ENCODE peak calls at places on chromosomes 1 and 21, in five cellular contexts. Q is CD4-positive, alpha-beta T cell; I is nephron progenitor cell; G is pulmonary artery endothelial cell; E is posterior cingulate gyrus. S is an unnamed sample.

GRCh38 chr1:20530261-20530660 is 22.1 kb upstream of the FAM43B start:
- DNase-seq in Q (no peak), I (no peak), G (peak), E (no peak), S (no peak)

GRCh38 chr1:205961970-205962820 is 18.9 kb upstream of the SLC26A9 start:
- DNase-seq in Q (no peak), I (no peak), G (no peak), E (no peak), S (no peak)

GRCh38 chr21:39849014-39849655 is 18.1 kb upstream of the PCP4 start:
- DNase-seq in Q (no peak), I (no peak), G (no peak), E (no peak), S (no peak)

GRCh38 chr1:93735722-93736121 is 54.1 kb upstream of the BCAR3 start:
- DNase-seq in Q (no peak), I (no peak), G (no peak), E (no peak), S (no peak)

GRCh38 chr1:40712405-40712944 is 21.0 kb downstream of the NFYC start:
- DNase-seq in Q (no peak), I (no peak), G (no peak), E (no peak), S (no peak)

GRCh38 chr1:181440510-181440909 is 42.8 kb upstream of the CACNA1E start:
- DNase-seq in Q (no peak), I (no peak), G (no peak), E (no peak), S (no peak)

GRCh38 chr1:241396747-241397691 is 40.0 kb upstream of the RGS7 start:
- DNase-seq in Q (no peak), I (no peak), G (no peak), E (no peak), S (no peak)

GRCh38 chr1:158998781-158999161 is 10.9 kb upstream of the IFI16 start:
- DNase-seq in Q (no peak), I (peak), G (no peak), E (peak), S (no peak)

GRCh38 chr1:234413485-234413884 is 40.2 kb downstream of the COA6 start:
- DNase-seq in Q (no peak), I (no peak), G (no peak), E (no peak), S (no peak)

GRCh38 chr1:163346326-163346870 is 24.6 kb downstream of the NUF2 start:
- DNase-seq in Q (no peak), I (no peak), G (no peak), E (no peak), S (no peak)

GRCh38 chr1:196259291-196259690 is 348.9 kb downstream of the KCNT2 start:
- DNase-seq in Q (no peak), I (no peak), G (no peak), E (no peak), S (no peak)

GRCh38 chr1:39258146-39258924 is 53.8 kb downstream of the MACF1 start:
- DNase-seq in Q (peak), I (peak), G (no peak), E (peak), S (peak)

GRCh38 chr1:225877570-225877969 is 4.6 kb downstream of the TMEM63A start:
- DNase-seq in Q (no peak), I (peak), G (no peak), E (peak), S (no peak)

GRCh38 chr1:156645058-156645457 is 3.1 kb downstream of the BCAN start:
- DNase-seq in Q (no peak), I (no peak), G (no peak), E (no peak), S (no peak)

GRCh38 chr1:39509360-39510009 is 18.0 kb downstream of the BMP8A start:
- DNase-seq in Q (no peak), I (no peak), G (no peak), E (no peak), S (no peak)

GRCh38 chr1:235588916-235589515 is 60.6 kb downstream of the GNG4 start:
- DNase-seq in Q (no peak), I (no peak), G (no peak), E (peak), S (no peak)

GRCh38 chr1:238254935-238255334 is 364.2 kb upstream of the ZP4 start:
- DNase-seq in Q (no peak), I (no peak), G (no peak), E (no peak), S (no peak)

GRCh38 chr1:21857840-21858670 is 46.0 kb downstream of the LDLRAD2 start:
- DNase-seq in Q (no peak), I (no peak), G (no peak), E (no peak), S (no peak)

GRCh38 chr1:195899762-195900352 is 708.4 kb downstream of the KCNT2 start:
- DNase-seq in Q (no peak), I (no peak), G (no peak), E (no peak), S (no peak)

GRCh38 chr21:44529503-44530125 is 10.4 kb downstream of the KRTAP10-1 start:
- DNase-seq in Q (no peak), I (no peak), G (no peak), E (no peak), S (no peak)

GRCh38 chr1:151720974-151721787 is at the start of gene RIIAD1:
- DNase-seq in Q (peak), I (peak), G (no peak), E (no peak), S (peak)

GRCh38 chr1:78586572-78586971 is 33.7 kb upstream of the IFI44L start:
- DNase-seq in Q (no peak), I (no peak), G (no peak), E (no peak), S (no peak)

GRCh38 chr1:158952416-158952815 is 21.1 kb downstream of the PYHIN1 start:
- DNase-seq in Q (no peak), I (no peak), G (no peak), E (no peak), S (no peak)

GRCh38 chr1:25028910-25029599 is 99.0 kb upstream of the RUNX3 start:
- DNase-seq in Q (no peak), I (no peak), G (no peak), E (no peak), S (no peak)

GRCh38 chr1:168297019-168297418 is 16.3 kb downstream of the TBX19 start:
- DNase-seq in Q (no peak), I (no peak), G (no peak), E (no peak), S (no peak)

GRCh38 chr1:172343246-172344099 is 77.0 kb upstream of the C1orf105 start:
- DNase-seq in Q (no peak), I (no peak), G (peak), E (no peak), S (no peak)

GRCh38 chr1:41486053-41486891 is 1.8 kb upstream of the EDN2 start:
- DNase-seq in Q (no peak), I (no peak), G (no peak), E (no peak), S (no peak)

S was measured in activated T-helper 9 cell treated with anti-CD3 and anti-CD28 coated beads, Interleukin-2, amount 50 U/mL, for 16 hours.